ENCODE peak calls at places on chromosomes 5 and 9, in six cellular contexts. Y is stimulated activated CD4-positive, alpha-beta T cell treated with anti-CD3 and anti-CD28 coated beads, Interleukin-12 subunit alpha, Interleukin-12 subunit beta, amount 100 ng/mL, for 48 hours; H is left cardiac atrium; L is C1 segment of cervical spinal cord; M is ACHN; K is activated B cell treated with CpG ODN at 0.5 μM for 24 hours. P is an unnamed sample.

GRCh38 chr5:138948391-138949222 is 73.5 kb upstream of the LRRTM2 start:
- DNase-seq in Y (no peak), H (no peak), L (no peak), M (no peak), K (no peak), P (no peak)

GRCh38 chr5:20286512-20286911 is 298.5 kb upstream of the CDH18 start:
- DNase-seq in Y (no peak), H (no peak), L (no peak), M (peak), K (no peak), P (no peak)

GRCh38 chr5:119021333-119021732 is 33.0 kb upstream of the DTWD2 start:
- DNase-seq in Y (no peak), H (no peak), L (no peak), M (no peak), K (no peak), P (no peak)

GRCh38 chr5:65556181-65556580 is 6.8 kb downstream of the CENPK start:
- DNase-seq in Y (no peak), H (no peak), L (no peak), M (no peak), K (no peak), P (no peak)

GRCh38 chr9:111945216-111945615 is 48.6 kb downstream of the UGCG start:
- DNase-seq in Y (no peak), H (no peak), L (no peak), M (no peak), K (no peak), P (no peak)

GRCh38 chr5:135447298-135447929 is at the start of gene DCANP1:
- DNase-seq in Y (no peak), H (no peak), L (no peak), M (no peak), K (no peak), P (no peak)

GRCh38 chr5:33816791-33817190 is 75.0 kb downstream of the ADAMTS12 start:
- DNase-seq in Y (no peak), H (peak), L (no peak), M (no peak), K (no peak), P (peak)

GRCh38 chr9:129175825-129176633 is 2.0 kb downstream of the IER5L start:
- DNase-seq in Y (peak), H (peak), L (peak), M (peak), K (peak), P (peak)

GRCh38 chr5:39080597-39081204 is 6.5 kb upstream of the RICTOR start:
- DNase-seq in Y (peak), H (peak), L (peak), M (peak), K (no peak), P (peak)